ENCODE peak calls at places on chromosomes 3 and 15, in nine cellular contexts. M, P, V, E, L, R, S, F and G are unnamed samples.

GRCh38 chr3:46544771-46545503 is 21.2 kb downstream of the LRRC2 start:
- DNase-seq in M (no peak), P (no peak), V (peak; percentile 70), E (no peak), L (no peak), R (no peak), S (no peak), F (peak; percentile 51), G (no peak)

GRCh38 chr3:16841906-16842709 is 42.6 kb upstream of the PLCL2 start:
- DNase-seq in M (peak; percentile 10), P (peak; percentile 65), V (peak; percentile 59), E (peak; percentile 68), L (peak; percentile 66), R (no peak), S (no peak), F (no peak), G (no peak)

GRCh38 chr15:28107894-28108255 is 8.8 kb upstream of the OCA2 start:
- DNase-seq in M (no peak), P (no peak), V (no peak), E (no peak), L (no peak), R (no peak), S (no peak), F (no peak), G (no peak)

GRCh38 chr3:81758275-81758674 is 3.2 kb downstream of the GBE1 start:
- DNase-seq in M (no peak), P (no peak), V (no peak), E (no peak), L (no peak), R (peak; percentile 55), S (no peak), F (peak; percentile 49), G (no peak)

GRCh38 chr15:31004220-31004733 is 12.8 kb upstream of the MTMR10 start:
- DNase-seq in M (peak; percentile 12), P (peak; percentile 57), V (peak; percentile 58), E (no peak), L (peak; percentile 36), R (no peak), S (no peak), F (no peak), G (no peak)

GRCh38 chr3:30186741-30187219 is 419.6 kb upstream of the TGFBR2 start:
- DNase-seq in M (no peak), P (no peak), V (no peak), E (no peak), L (no peak), R (no peak), S (no peak), F (no peak), G (no peak)

GRCh38 chr3:72523409-72524172 is 324.7 kb downstream of the SHQ1 start:
- DNase-seq in M (no peak), P (no peak), V (no peak), E (no peak), L (peak; percentile 26), R (no peak), S (no peak), F (no peak), G (no peak)

GRCh38 chr3:178741020-178741419 is 204.8 kb downstream of the KCNMB2 start:
- DNase-seq in M (no peak), P (no peak), V (no peak), E (no peak), L (no peak), R (no peak), S (no peak), F (no peak), G (no peak)

GRCh38 chr3:38731522-38731921 is 82.0 kb upstream of the SCN5A start:
- DNase-seq in M (no peak), P (no peak), V (no peak), E (no peak), L (no peak), R (no peak), S (no peak), F (no peak), G (no peak)

GRCh38 chr15:79130535-79131130 is 40.1 kb upstream of the RASGRF1 start:
- DNase-seq in M (no peak), P (no peak), V (no peak), E (no peak), L (no peak), R (no peak), S (no peak), F (no peak), G (no peak)
- TF ChIP-seq CTCF in M (no peak), P (no peak), V (peak; percentile 68), E (no peak), L (no peak), R (no peak), S (peak; percentile 47), F (no peak), G (peak; percentile 29)

GRCh38 chr3:128783774-128784173 is 57.8 kb downstream of the RAB7A start:
- DNase-seq in M (no peak), P (no peak), V (no peak), E (no peak), L (no peak), R (no peak), S (no peak), F (no peak), G (no peak)

GRCh38 chr3:128782282-128783146 is 56.5 kb downstream of the RAB7A start:
- DNase-seq in M (no peak), P (no peak), V (no peak), E (no peak), L (no peak), R (no peak), S (no peak), F (no peak), G (no peak)

GRCh38 chr3:128786434-128787020 is 60.5 kb downstream of the RAB7A start:
- DNase-seq in M (no peak), P (no peak), V (no peak), E (no peak), L (no peak), R (no peak), S (no peak), F (no peak), G (no peak)

GRCh38 chr3:128784843-128785242 is 58.9 kb downstream of the RAB7A start:
- DNase-seq in M (no peak), P (no peak), V (no peak), E (no peak), L (no peak), R (no peak), S (no peak), F (no peak), G (no peak)

GRCh38 chr3:128784228-128784627 is 58.2 kb downstream of the RAB7A start:
- DNase-seq in M (peak; percentile 66), P (peak; percentile 69), V (peak; percentile 93), E (no peak), L (no peak), R (peak; percentile 18), S (no peak), F (peak; percentile 36), G (no peak)
- TF ChIP-seq CTCF in M (peak; percentile 60), P (no peak), V (peak; percentile 91), E (peak; percentile 29), L (no peak), R (peak; percentile 68), S (peak; percentile 70), F (peak; percentile 46), G (peak; percentile 62)

GRCh38 chr15:92943581-92943980 is 43.5 kb downstream of the CHD2 start:
- DNase-seq in M (no peak), P (no peak), V (no peak), E (no peak), L (no peak), R (no peak), S (no peak), F (no peak), G (no peak)

GRCh38 chr15:92941668-92942067 is 41.5 kb downstream of the CHD2 start:
- DNase-seq in M (no peak), P (no peak), V (no peak), E (no peak), L (no peak), R (no peak), S (no peak), F (no peak), G (no peak)

GRCh38 chr15:92938387-92938786 is 38.3 kb downstream of the CHD2 start:
- DNase-seq in M (no peak), P (no peak), V (no peak), E (no peak), L (no peak), R (no peak), S (no peak), F (no peak), G (no peak)

GRCh38 chr15:92944946-92945521 is 44.9 kb downstream of the CHD2 start:
- DNase-seq in M (no peak), P (no peak), V (no peak), E (no peak), L (no peak), R (no peak), S (no peak), F (no peak), G (no peak)

GRCh38 chr15:92942706-92943105 is 42.6 kb downstream of the CHD2 start:
- DNase-seq in M (no peak), P (no peak), V (no peak), E (no peak), L (no peak), R (no peak), S (no peak), F (no peak), G (no peak)
- TF ChIP-seq CTCF in M (no peak), P (no peak), V (peak; percentile 51), E (no peak), L (no peak), R (no peak), S (peak; percentile 44), F (peak; percentile 9), G (peak; percentile 12)

GRCh38 chr3:139355502-139355901 is 11.7 kb downstream of the MRPS22 start:
- DNase-seq in M (no peak), P (no peak), V (no peak), E (no peak), L (no peak), R (no peak), S (no peak), F (no peak), G (no peak)

GRCh38 chr3:139354661-139355060 is 10.8 kb downstream of the MRPS22 start:
- DNase-seq in M (no peak), P (no peak), V (no peak), E (no peak), L (no peak), R (no peak), S (no peak), F (no peak), G (no peak)

GRCh38 chr3:139355937-139356336 is 12.1 kb downstream of the MRPS22 start:
- DNase-seq in M (no peak), P (no peak), V (no peak), E (no peak), L (no peak), R (no peak), S (no peak), F (no peak), G (no peak)

GRCh38 chr3:139357899-139358298 is 14.1 kb downstream of the MRPS22 start:
- DNase-seq in M (no peak), P (no peak), V (no peak), E (no peak), L (no peak), R (no peak), S (no peak), F (no peak), G (no peak)

DNA sequence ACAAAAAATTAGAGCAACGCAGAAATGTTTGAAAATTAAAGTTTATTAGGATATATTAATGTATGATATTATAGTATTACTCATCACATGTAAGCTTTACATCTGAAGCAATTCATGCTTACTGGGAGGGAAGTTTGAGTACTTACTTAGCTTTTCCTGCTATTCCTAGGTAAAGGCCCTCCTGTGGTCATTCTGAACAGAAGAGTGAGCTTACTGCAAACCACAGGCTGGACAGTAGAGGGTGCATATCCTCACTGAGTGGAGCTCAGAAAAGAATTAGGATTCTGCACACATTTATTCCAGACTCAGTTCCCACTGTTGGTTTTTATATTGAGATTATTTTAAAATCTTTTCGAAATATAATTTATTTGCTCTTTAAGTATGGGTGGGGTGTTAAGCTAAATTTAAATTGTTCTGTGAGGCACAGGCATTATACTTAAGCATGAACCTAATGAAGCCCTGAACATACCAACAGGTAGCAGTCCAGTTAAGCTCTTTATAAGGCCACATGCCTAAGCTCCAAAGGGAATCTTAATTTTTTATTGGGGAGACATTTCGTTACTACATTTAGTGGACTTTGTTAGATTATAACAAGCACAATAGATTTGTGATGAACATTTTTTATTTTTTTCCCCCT is 10.2 kb downstream of the MRPS22 start:
- DNase-seq in M (no peak), P (no peak), V (peak; percentile 66), E (no peak), L (no peak), R (peak; percentile 67), S (no peak), F (peak; percentile 66), G (no peak)
- TF ChIP-seq CTCF in M (peak; percentile 47), P (peak; percentile 48), V (peak; percentile 84), E (peak; percentile 41), L (no peak), R (peak; percentile 92), S (peak; percentile 79), F (peak; percentile 86), G (peak; percentile 86)